ENCODE peak calls at places on chromosomes 4 and X, in ten cellular contexts. W is glutamatergic neuron, C is cardiac fibroblast, U is K562, E is nephron progenitor cell, T is ovary, D is Caco-2, K is GM13976, Z is dorsolateral prefrontal cortex, A is HFF-Myc. I is an unnamed sample.

GRCh38 chrX:135393046-135393445 is 28.7 kb upstream of the SMIM10L2A start:
- DNase-seq in W (no peak), C (no peak), U (no peak), E (no peak), T (no peak), D (no peak), K (no peak), Z (no peak), A (no peak), I (no peak)

GRCh38 chr4:114754616-114755015 is 156.0 kb downstream of the UGT8 start:
- DNase-seq in W (no peak), C (no peak), U (no peak), E (no peak), T (no peak), D (no peak), K (no peak), Z (no peak), A (no peak), I (no peak)

GRCh38 chr4:53040459-53040815 is 178.3 kb downstream of the RASL11B start:
- DNase-seq in W (no peak), C (peak), U (no peak), E (no peak), T (no peak), D (no peak), K (no peak), Z (no peak), A (no peak), I (no peak)

GRCh38 chr4:145345401-145345800 is 136.3 kb upstream of the SMAD1 start:
- DNase-seq in W (no peak), C (peak), U (no peak), E (no peak), T (no peak), D (no peak), K (no peak), Z (no peak), A (no peak), I (no peak)

GRCh38 chr4:2652415-2653155 is 103.6 kb downstream of the TNIP2 start:
- DNase-seq in W (no peak), C (no peak), U (no peak), E (no peak), T (no peak), D (no peak), K (no peak), Z (no peak), A (no peak), I (no peak)

GRCh38 chr4:172521171-172521570 is 647.4 kb upstream of the GALNT7 start:
- DNase-seq in W (no peak), C (no peak), U (no peak), E (no peak), T (no peak), D (no peak), K (no peak), Z (no peak), A (no peak), I (no peak)

GRCh38 chr4:32917586-32917985 is 2197.4 kb downstream of the PCDH7 start:
- DNase-seq in W (no peak), C (no peak), U (no peak), E (no peak), T (no peak), D (no peak), K (no peak), Z (no peak), A (no peak), I (no peak)

GRCh38 chr4:104205116-104205515 is 289.6 kb downstream of the CXXC4 start:
- DNase-seq in W (no peak), C (no peak), U (no peak), E (no peak), T (no peak), D (no peak), K (no peak), Z (no peak), A (no peak), I (no peak)

GRCh38 chrX:23332101-23332887 is 2.4 kb upstream of the PTCHD1 start:
- DNase-seq in W (peak), C (no peak), U (no peak), E (peak), T (no peak), D (no peak), K (peak), Z (no peak), A (no peak), I (no peak)

GRCh38 chr4:6250984-6251295 is 18.7 kb upstream of the WFS1 start:
- DNase-seq in W (no peak), C (no peak), U (no peak), E (no peak), T (no peak), D (no peak), K (no peak), Z (no peak), A (no peak), I (no peak)
- TF ChIP-seq CTCF in W (peak), C (no peak), U (no peak), E (peak), T (no peak), D (no peak), K (no peak), Z (no peak), A (no peak), I (no peak)

DNA sequence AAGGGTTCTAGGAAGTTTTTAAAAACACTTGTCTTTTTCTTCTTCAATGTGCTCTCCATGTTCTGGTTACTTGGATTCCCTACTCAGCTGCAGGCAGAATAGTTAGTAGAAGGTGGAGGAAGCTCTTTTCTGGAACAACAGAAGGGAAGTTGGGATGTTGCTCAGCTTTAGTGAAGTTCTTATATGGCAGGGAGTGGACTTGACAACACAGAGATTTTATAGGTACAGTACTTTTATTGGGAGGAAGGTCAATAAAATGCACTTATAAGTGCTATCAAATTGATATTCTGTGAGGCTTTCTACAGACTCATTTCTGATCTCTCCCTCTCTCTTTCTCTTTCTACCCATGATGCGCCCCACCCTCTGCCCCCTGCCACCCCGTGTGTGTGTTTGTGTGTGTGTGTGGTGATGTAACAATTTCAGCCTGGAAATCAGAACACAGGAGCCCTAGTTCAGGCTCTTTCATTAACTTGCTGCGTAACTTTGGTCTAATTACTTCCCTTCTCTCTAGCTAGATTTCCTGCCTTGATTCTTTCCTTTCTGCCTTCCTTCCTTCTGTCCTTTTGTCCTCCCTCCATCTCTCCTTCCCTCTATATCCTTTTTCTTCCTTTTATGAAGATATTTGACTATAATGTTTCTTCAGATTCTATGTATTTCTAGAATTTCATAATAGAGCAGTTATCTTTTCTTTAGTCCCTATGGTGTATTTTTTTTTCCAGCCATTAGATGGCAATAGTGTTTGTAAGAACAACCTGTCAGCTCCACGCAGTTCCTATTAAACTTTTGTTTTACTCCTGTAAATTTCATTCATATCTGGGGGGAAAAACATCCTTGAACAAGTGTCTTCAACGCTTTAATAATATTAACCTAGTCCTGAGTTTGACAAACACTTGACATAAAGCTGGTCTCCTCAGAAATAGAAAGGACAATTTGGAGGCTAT is 37.1 kb downstream of the HEPH start:
- DNase-seq in W (no peak), C (peak), U (no peak), E (no peak), T (no peak), D (no peak), K (peak), Z (no peak), A (no peak), I (no peak)
- TF ChIP-seq CTCF in W (no peak), C (no peak), U (no peak), E (no peak), T (no peak), D (no peak), K (no peak), Z (peak), A (no peak), I (no peak)

DNA sequence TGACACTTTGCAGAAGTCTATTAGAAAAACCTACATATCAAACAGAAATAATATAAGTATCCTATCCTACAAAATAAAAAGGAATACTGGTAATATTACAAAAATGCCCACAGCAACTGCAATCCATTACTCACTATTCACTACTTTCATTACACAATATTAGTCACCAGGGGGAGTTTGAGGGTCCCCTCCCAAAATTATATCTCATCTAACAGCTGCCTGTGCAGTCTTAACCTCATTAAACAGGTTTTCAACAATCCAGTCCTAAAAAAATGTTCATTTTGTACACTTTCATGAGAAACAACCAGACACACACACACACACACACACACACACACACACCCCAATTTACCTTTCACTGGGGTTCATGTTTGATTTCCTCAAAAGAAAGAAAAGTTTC is 2.9 kb downstream of the CLOCK start:
- DNase-seq in W (no peak), C (peak), U (peak), E (no peak), T (no peak), D (no peak), K (no peak), Z (no peak), A (no peak), I (no peak)
- TF ChIP-seq CTCF in W (no peak), C (no peak), U (peak), E (peak), T (no peak), D (no peak), K (no peak), Z (no peak), A (no peak), I (no peak)

DNA sequence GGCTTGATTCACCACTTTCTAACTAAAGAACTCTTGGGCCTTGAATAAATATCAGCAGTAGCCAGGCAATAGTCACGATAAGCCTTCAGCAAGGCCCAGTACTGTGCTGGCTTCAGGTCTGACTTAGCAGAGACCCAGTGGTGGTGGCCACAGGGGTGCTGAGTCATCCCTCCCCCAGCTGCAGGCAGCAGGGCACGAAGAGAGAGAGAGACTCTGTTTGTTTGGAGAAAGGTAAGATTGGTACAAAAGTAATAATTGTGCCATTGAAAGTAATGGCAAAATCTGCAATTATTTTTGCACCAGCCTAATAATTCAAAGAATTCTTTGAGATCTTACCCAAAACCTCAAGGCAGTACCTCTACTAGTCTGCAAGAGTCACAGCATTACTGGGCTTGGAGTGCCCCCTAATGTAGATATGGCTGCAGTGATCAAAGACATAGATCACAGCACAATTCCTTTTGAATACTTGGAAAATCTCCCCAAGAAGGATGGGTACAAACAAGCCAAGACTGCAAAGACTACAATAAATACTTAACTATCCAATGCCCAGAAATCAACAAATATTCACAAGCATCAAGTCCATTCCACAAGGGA is 159.5 kb upstream of the USP38 start:
- DNase-seq in W (no peak), C (peak), U (no peak), E (no peak), T (no peak), D (no peak), K (no peak), Z (no peak), A (no peak), I (no peak)
- TF ChIP-seq CTCF in W (no peak), C (peak), U (no peak), E (no peak), T (peak), D (no peak), K (peak), Z (peak), A (peak), I (no peak)

I was measured in omental fat pad.